ENCODE peak calls at places on chromosomes 1 and 21, in four cellular contexts. One of them, this sample, is unnamed. For H3K4me1, the result is how much of the 10 kb centered on the place peaks cover.

GRCh38 chr1:233391338-233391737 is 63.8 kb downstream of the MAP3K21 start:
- DNase-seq in transverse colon: no peak
- DNase-seq in IMR-90: no peak
- DNase-seq in tibial nerve: no peak
- DNase-seq in this sample: no peak

GRCh38 chr1:26317612-26318337 is at the start of gene CD52:
- DNase-seq in transverse colon: peak
- DNase-seq in IMR-90: no peak
- DNase-seq in tibial nerve: no peak
- DNase-seq in this sample: no peak

GRCh38 chr21:43352568-43353281 is 74.2 kb downstream of the SIK1 start:
- DNase-seq in transverse colon: peak
- DNase-seq in IMR-90: no peak
- DNase-seq in tibial nerve: no peak
- DNase-seq in this sample: no peak

GRCh38 chr1:192589813-192590212 is 14.2 kb downstream of the RGS1 start:
- DNase-seq in transverse colon: no peak
- DNase-seq in IMR-90: peak
- DNase-seq in tibial nerve: no peak
- DNase-seq in this sample: no peak

GRCh38 chr1:112114540-112114939 is 125.1 kb upstream of the KCND3 start:
- DNase-seq in transverse colon: no peak
- DNase-seq in IMR-90: no peak
- DNase-seq in tibial nerve: no peak
- DNase-seq in this sample: no peak

GRCh38 chr1:184940226-184940625 is 34.1 kb downstream of the NIBAN1 start:
- DNase-seq in transverse colon: no peak
- DNase-seq in IMR-90: peak
- DNase-seq in tibial nerve: no peak
- DNase-seq in this sample: no peak

GRCh38 chr1:161196521-161197451 is 2.1 kb downstream of the ADAMTS4 start:
- DNase-seq in transverse colon: no peak
- DNase-seq in IMR-90: peak
- DNase-seq in tibial nerve: peak
- DNase-seq in this sample: peak

GRCh38 chr1:109060707-109061106 is 15.1 kb downstream of the TAF13 start:
- DNase-seq in transverse colon: no peak
- DNase-seq in IMR-90: no peak
- DNase-seq in tibial nerve: no peak
- DNase-seq in this sample: no peak

GRCh38 chr1:217214551-217214950 is 416.3 kb downstream of the GPATCH2 start:
- DNase-seq in transverse colon: no peak
- DNase-seq in IMR-90: no peak
- DNase-seq in tibial nerve: no peak
- DNase-seq in this sample: no peak

GRCh38 chr21:31446206-31446900 is 102.3 kb upstream of the TIAM1 start:
- DNase-seq in transverse colon: no peak
- DNase-seq in IMR-90: no peak
- DNase-seq in tibial nerve: no peak
- DNase-seq in this sample: no peak

GRCh38 chr1:223731076-223731770 is 18.9 kb downstream of the CAPN2 start:
- DNase-seq in transverse colon: peak
- DNase-seq in IMR-90: peak
- DNase-seq in tibial nerve: peak
- DNase-seq in this sample: peak

GRCh38 chr1:3763351-3764125 is 9.0 kb upstream of the SMIM1 start:
- DNase-seq in transverse colon: no peak
- DNase-seq in IMR-90: no peak
- DNase-seq in tibial nerve: no peak
- DNase-seq in this sample: no peak

GRCh38 chr1:39544327-39544726 is 32.3 kb downstream of the PABPC4 start:
- DNase-seq in transverse colon: no peak
- DNase-seq in IMR-90: no peak
- DNase-seq in tibial nerve: no peak
- DNase-seq in this sample: no peak

GRCh38 chr21:42513151-42513984 is at the start of gene SLC37A1:
- DNase-seq in transverse colon: no peak
- DNase-seq in IMR-90: no peak
- DNase-seq in tibial nerve: no peak
- DNase-seq in this sample: no peak

GRCh38 chr1:241934181-241934815 is 23.3 kb upstream of the BECN2 start:
- DNase-seq in transverse colon: no peak
- DNase-seq in IMR-90: no peak
- DNase-seq in tibial nerve: peak
- DNase-seq in this sample: no peak

GRCh38 chr1:899636-900317 is 23.9 kb upstream of the SAMD11 start:
- DNase-seq in transverse colon: no peak
- DNase-seq in IMR-90: no peak
- DNase-seq in tibial nerve: no peak
- DNase-seq in this sample: no peak

GRCh38 chr1:31617917-31618746 is 643 bp downstream of the HCRTR1 start:
- DNase-seq in transverse colon: peak
- DNase-seq in IMR-90: peak
- DNase-seq in tibial nerve: no peak
- DNase-seq in this sample: no peak

GRCh38 chr21:42534361-42534900 is 20.8 kb downstream of the SLC37A1 start:
- DNase-seq in transverse colon: peak
- DNase-seq in IMR-90: no peak
- DNase-seq in tibial nerve: no peak
- DNase-seq in this sample: no peak

GRCh38 chr1:16189003-16189402 is 23.4 kb downstream of the ARHGEF19 start:
- DNase-seq in transverse colon: peak
- DNase-seq in IMR-90: no peak
- DNase-seq in tibial nerve: no peak
- DNase-seq in this sample: no peak

GRCh38 chr21:42424848-42425602 is 21.3 kb downstream of the UBASH3A start:
- DNase-seq in transverse colon: peak
- DNase-seq in IMR-90: no peak
- DNase-seq in tibial nerve: no peak
- DNase-seq in this sample: no peak

GRCh38 chr1:187621961-187622360 is 793.2 kb downstream of the PLA2G4A start:
- DNase-seq in transverse colon: no peak
- DNase-seq in IMR-90: peak
- DNase-seq in tibial nerve: no peak
- DNase-seq in this sample: no peak

GRCh38 chr1:182186757-182187146 is 125.2 kb upstream of the ZNF648 start:
- DNase-seq in transverse colon: no peak
- DNase-seq in IMR-90: no peak
- DNase-seq in tibial nerve: no peak
- DNase-seq in this sample: no peak

GRCh38 chr1:108199781-108200626 is at the start of gene SLC25A24:
- DNase-seq in transverse colon: peak
- DNase-seq in IMR-90: peak
- DNase-seq in tibial nerve: peak
- DNase-seq in this sample: peak

GRCh38 chr1:119841306-119841705 is 30.0 kb upstream of the REG4 start:
- DNase-seq in transverse colon: no peak
- DNase-seq in IMR-90: no peak
- DNase-seq in tibial nerve: no peak
- DNase-seq in this sample: no peak

GRCh38 chr21:40768056-40768455 is 78.9 kb downstream of the DSCAM start:
- DNase-seq in transverse colon: no peak
- DNase-seq in IMR-90: no peak
- DNase-seq in tibial nerve: no peak
- DNase-seq in this sample: no peak

GRCh38 chr1:204672482-204673216 is 12.9 kb downstream of the LRRN2 start:
- DNase-seq in transverse colon: no peak
- DNase-seq in IMR-90: no peak
- DNase-seq in tibial nerve: no peak
- DNase-seq in this sample: no peak

GRCh38 chr1:196155586-196155985 is 452.7 kb downstream of the KCNT2 start:
- DNase-seq in transverse colon: no peak
- DNase-seq in IMR-90: no peak
- DNase-seq in tibial nerve: no peak
- DNase-seq in this sample: no peak

GRCh38 chr1:6794164-6794563 is 8.9 kb downstream of the CAMTA1 start:
- DNase-seq in transverse colon: no peak
- DNase-seq in IMR-90: peak
- DNase-seq in tibial nerve: no peak
- DNase-seq in this sample: no peak

GRCh38 chr1:207021139-207021861 is 11.3 kb downstream of the C1orf116 start:
- DNase-seq in transverse colon: no peak
- DNase-seq in IMR-90: peak
- DNase-seq in tibial nerve: no peak
- DNase-seq in this sample: no peak

GRCh38 chr1:93346472-93346991 is 825 bp downstream of the DR1 start:
- DNase-seq in transverse colon: peak
- DNase-seq in IMR-90: peak
- DNase-seq in tibial nerve: no peak
- DNase-seq in this sample: no peak

DNA sequence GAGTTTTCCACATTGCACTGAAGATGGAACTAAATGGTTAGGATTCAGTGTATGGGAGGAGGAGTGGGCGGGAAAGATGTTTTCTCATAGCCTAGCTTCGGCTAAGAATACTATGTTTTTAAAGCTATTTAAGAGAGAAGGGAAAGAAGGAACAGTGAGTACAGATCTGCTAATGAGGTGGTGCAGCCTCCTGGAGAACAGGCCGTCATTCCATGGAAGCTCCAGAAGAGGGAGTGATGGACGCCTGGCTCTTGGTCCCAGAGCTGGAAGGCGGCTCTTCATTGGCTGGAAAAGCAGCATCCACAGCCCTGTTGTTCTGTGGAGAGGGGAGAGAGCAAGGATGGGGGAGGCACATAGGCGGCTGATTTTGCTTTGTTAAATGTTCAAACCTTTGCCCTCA is 6.9 kb downstream of the CAMK1G start:
- DNase-seq in transverse colon: no peak
- DNase-seq in IMR-90: no peak
- DNase-seq in tibial nerve: no peak
- DNase-seq in this sample: no peak
- TF ChIP-seq CTCF in transverse colon: no peak
- TF ChIP-seq CTCF in IMR-90: peak
- TF ChIP-seq CTCF in tibial nerve: no peak
- TF ChIP-seq CTCF in this sample: no peak

GRCh38 chr21:35484032-35484431 is 434.9 kb upstream of the RUNX1 start:
- DNase-seq in transverse colon: no peak
- DNase-seq in IMR-90: no peak
- DNase-seq in tibial nerve: no peak
- DNase-seq in this sample: no peak
- H3K27ac ChIP-seq in transverse colon: no peak
- H3K27ac ChIP-seq in IMR-90: no peak
- H3K27ac ChIP-seq in tibial nerve: no peak
- H3K27ac ChIP-seq in this sample: no peak

GRCh38 chr1:71106658-71107322 is 26.0 kb upstream of the ZRANB2 start:
- DNase-seq in transverse colon: no peak
- DNase-seq in IMR-90: no peak
- DNase-seq in tibial nerve: no peak
- DNase-seq in this sample: no peak

GRCh38 chr1:71101839-71102376 is 21.1 kb upstream of the ZRANB2 start:
- DNase-seq in transverse colon: no peak
- DNase-seq in IMR-90: no peak
- DNase-seq in tibial nerve: no peak
- DNase-seq in this sample: no peak

GRCh38 chr1:71104417-71104816 is 23.6 kb upstream of the ZRANB2 start:
- DNase-seq in transverse colon: no peak
- DNase-seq in IMR-90: no peak
- DNase-seq in tibial nerve: no peak
- DNase-seq in this sample: no peak
- H3K4me1 ChIP-seq in transverse colon: under half
- H3K4me1 ChIP-seq in IMR-90: under half
- H3K4me1 ChIP-seq in tibial nerve: under half
- H3K4me1 ChIP-seq in this sample: under half

GRCh38 chr1:157090196-157090647 is 9.4 kb downstream of the ETV3L start:
- DNase-seq in transverse colon: peak
- DNase-seq in IMR-90: peak
- DNase-seq in tibial nerve: peak
- DNase-seq in this sample: peak
- TF ChIP-seq CTCF in transverse colon: peak
- TF ChIP-seq CTCF in IMR-90: peak
- TF ChIP-seq CTCF in tibial nerve: peak
- TF ChIP-seq CTCF in this sample: peak

GRCh38 chr1:154443274-154444013 is 38.3 kb downstream of the IL6R start:
- DNase-seq in transverse colon: peak
- DNase-seq in IMR-90: no peak
- DNase-seq in tibial nerve: no peak
- DNase-seq in this sample: no peak
- H3K27ac ChIP-seq in transverse colon: peak
- H3K27ac ChIP-seq in IMR-90: no peak
- H3K27ac ChIP-seq in tibial nerve: no peak
- H3K27ac ChIP-seq in this sample: peak

GRCh38 chr1:240589585-240590110 is 22.3 kb downstream of the GREM2 start:
- DNase-seq in transverse colon: no peak
- DNase-seq in IMR-90: no peak
- DNase-seq in tibial nerve: no peak
- DNase-seq in this sample: no peak

GRCh38 chr1:240591552-240591951 is 20.4 kb downstream of the GREM2 start:
- DNase-seq in transverse colon: no peak
- DNase-seq in IMR-90: no peak
- DNase-seq in tibial nerve: no peak
- DNase-seq in this sample: no peak

GRCh38 chr1:240582953-240583352 is 29.0 kb downstream of the GREM2 start:
- DNase-seq in transverse colon: no peak
- DNase-seq in IMR-90: peak
- DNase-seq in tibial nerve: no peak
- DNase-seq in this sample: no peak

GRCh38 chr1:240591078-240591477 is 20.9 kb downstream of the GREM2 start:
- DNase-seq in transverse colon: no peak
- DNase-seq in IMR-90: no peak
- DNase-seq in tibial nerve: no peak
- DNase-seq in this sample: no peak

GRCh38 chr1:240585975-240586374 is 26.0 kb downstream of the GREM2 start:
- DNase-seq in transverse colon: no peak
- DNase-seq in IMR-90: no peak
- DNase-seq in tibial nerve: no peak
- DNase-seq in this sample: no peak
- H3K4me1 ChIP-seq in transverse colon: under half
- H3K4me1 ChIP-seq in IMR-90: under half
- H3K4me1 ChIP-seq in tibial nerve: under half
- H3K4me1 ChIP-seq in this sample: under half